ENCODE peak calls at places on chromosomes 6 and 20, in four cellular contexts. Q is lower lobe of right lung, I is substantia nigra, Y is DMS79. Z is an unnamed sample.
A peak's percentile ranks its signal among the peaks of the same experiment; 100 is the strongest.

GRCh38 chr20:48695255-48695654 is 132.5 kb downstream of the PREX1 start:
- DNase-seq in Q (no peak), I (no peak), Y (no peak), Z (no peak)

GRCh38 chr6:99485395-99485773 is 29.8 kb downstream of the USP45 start:
- DNase-seq in Q (no peak), Y (no peak), I (no peak), Z (no peak)

GRCh38 chr6:133070410-133071043 is 170.6 kb upstream of the EYA4 start:
- DNase-seq in I (no peak), Q (no peak), Y (no peak), Z (no peak)

GRCh38 chr20:62794007-62794724 is 2.1 kb upstream of the MRGBP start:
- DNase-seq in I (peak; percentile 92), Q (peak; percentile 97), Y (peak; percentile 85), Z (peak; percentile 80)

GRCh38 chr6:55433446-55434130 is 106.3 kb downstream of the GFRAL start:
- DNase-seq in Y (no peak), Q (no peak), I (no peak), Z (no peak)

GRCh38 chr6:31186052-31186734 is 15.7 kb upstream of the POU5F1 start:
- DNase-seq in Y (no peak), I (no peak), Q (peak; percentile 68), Z (no peak)

GRCh38 chr6:35415065-35415880 is 36.9 kb upstream of the FANCE start:
- DNase-seq in Y (peak; percentile 88), I (peak; percentile 83), Q (peak; percentile 73), Z (peak; percentile 49)

GRCh38 chr6:21265264-21266044 is 328.1 kb upstream of the SOX4 start:
- DNase-seq in I (no peak), Y (no peak), Q (no peak), Z (no peak)